ENCODE peak calls at places on chromosomes 12 and 14, in five cellular contexts. A is psoas muscle; P is thyroid gland; F is GM23248; V is naive thymus-derived CD4-positive, alpha-beta T cell. H is an unnamed sample.

GRCh38 chr14:65110525-65110924 is 8.2 kb upstream of the MAX start:
- DNase-seq in P (no peak), V (no peak), A (no peak), F (no peak), H (no peak)

GRCh38 chr12:639566-639965 is 23.7 kb downstream of the NINJ2 start:
- DNase-seq in F (no peak), A (peak), P (no peak), V (no peak), H (no peak)

GRCh38 chr12:91178139-91178561 is 4.5 kb downstream of the DCN start:
- DNase-seq in V (no peak), F (peak), P (peak), A (peak), H (no peak)

GRCh38 chr14:98136019-98136418 is 1136.0 kb downstream of the BCL11B start:
- DNase-seq in V (peak), P (no peak), F (no peak), A (no peak), H (no peak)

GRCh38 chr12:77401062-77401461 is 335.7 kb upstream of the E2F7 start:
- DNase-seq in F (peak), P (no peak), A (no peak), V (no peak), H (no peak)

GRCh38 chr12:58496411-58496810 is 423.9 kb downstream of the LRIG3 start:
- DNase-seq in F (no peak), V (no peak), P (no peak), A (no peak), H (no peak)

GRCh38 chr12:63967358-63967757 is 122.9 kb downstream of the SRGAP1 start:
- DNase-seq in V (no peak), A (no peak), P (no peak), F (peak), H (no peak)

GRCh38 chr14:74663884-74664283 is 49.0 kb downstream of the AREL1 start:
- DNase-seq in P (no peak), V (no peak), A (peak), F (peak), H (no peak)

GRCh38 chr12:113271853-113272561 is 50.7 kb downstream of the TPCN1 start:
- DNase-seq in F (peak), V (no peak), P (peak), A (peak), H (no peak)

GRCh38 chr12:94922561-94922960 is 80.9 kb downstream of the NDUFA12 start:
- DNase-seq in F (no peak), V (no peak), P (no peak), A (no peak), H (no peak)

GRCh38 chr14:76772300-76773187 is 11.3 kb downstream of the VASH1 start:
- DNase-seq in A (no peak), F (no peak), P (no peak), V (no peak), H (no peak)

GRCh38 chr14:90566481-90566880 is 169.7 kb downstream of the CALM1 start:
- DNase-seq in P (no peak), V (no peak), F (no peak), A (no peak), H (no peak)
- H3K27ac ChIP-seq in P (no peak), V (no peak), F (no peak), A (no peak), H (peak)

DNA sequence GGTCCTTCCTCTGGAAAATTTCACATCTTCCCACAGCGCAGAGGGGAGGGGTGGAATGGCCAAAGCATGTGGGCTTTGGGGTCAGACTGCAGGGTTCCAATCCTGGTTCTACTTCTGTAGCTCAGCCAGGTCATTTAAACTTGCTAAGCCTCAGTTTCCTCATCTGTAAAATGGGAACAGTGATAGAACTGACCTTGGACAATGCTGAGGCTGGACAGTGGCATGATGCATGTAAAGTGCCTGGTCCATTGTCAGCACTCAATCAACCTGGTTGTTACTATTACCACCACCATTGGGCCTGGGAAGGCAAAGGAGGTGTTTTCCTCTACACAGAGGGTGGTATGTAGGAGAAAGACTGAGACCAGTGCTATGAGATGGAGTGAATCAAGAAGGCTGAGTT is 162.8 kb downstream of the VRK1 start:
- DNase-seq in F (no peak), A (no peak), P (no peak), V (no peak), H (no peak)
- H3K27ac ChIP-seq in F (no peak), A (no peak), P (no peak), V (no peak), H (no peak)

DNA sequence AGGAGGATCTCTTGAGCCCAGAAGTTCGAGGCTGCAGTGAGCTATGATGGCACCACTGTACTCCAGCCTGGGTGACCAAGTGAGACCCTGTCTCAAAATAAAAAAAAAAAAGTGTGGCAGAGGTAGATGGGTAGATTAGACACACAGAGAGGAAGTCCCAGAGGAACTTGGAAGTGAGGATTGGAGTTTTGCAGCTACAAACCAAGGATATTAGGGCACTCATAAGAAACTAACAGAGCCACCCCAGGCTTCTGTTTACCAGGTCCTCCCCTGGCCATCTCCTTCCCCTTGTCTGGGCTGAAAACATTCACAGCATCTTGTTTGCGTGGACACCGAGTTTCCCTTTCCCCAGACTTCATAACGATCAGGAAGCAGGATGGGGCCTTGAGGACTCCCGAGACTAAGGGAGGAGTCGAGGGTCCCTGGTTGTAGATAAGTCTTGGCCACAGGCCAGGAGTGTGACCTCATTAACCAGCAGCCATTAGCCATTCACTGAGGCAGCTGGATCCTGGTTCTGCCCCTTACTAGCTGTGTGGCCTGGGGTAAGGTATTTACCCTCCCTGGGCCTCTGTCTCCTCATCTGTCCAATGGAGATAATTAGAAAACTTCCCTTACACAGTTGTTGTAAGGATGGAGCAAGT is 2.1 kb downstream of the MAP1LC3B2 start:
- DNase-seq in A (no peak), V (no peak), F (no peak), P (no peak), H (no peak)
- H3K27ac ChIP-seq in A (no peak), V (no peak), F (no peak), P (no peak), H (no peak)

GRCh38 chr12:56645201-56645716 is 525 bp downstream of the ATP5F1B start:
- DNase-seq in P (peak), V (no peak), A (peak), F (peak), H (no peak)

GRCh38 chr12:56645717-56646446 is at the start of gene ATP5F1B:
- DNase-seq in V (peak), F (peak), A (peak), P (peak), H (peak)

DNA sequence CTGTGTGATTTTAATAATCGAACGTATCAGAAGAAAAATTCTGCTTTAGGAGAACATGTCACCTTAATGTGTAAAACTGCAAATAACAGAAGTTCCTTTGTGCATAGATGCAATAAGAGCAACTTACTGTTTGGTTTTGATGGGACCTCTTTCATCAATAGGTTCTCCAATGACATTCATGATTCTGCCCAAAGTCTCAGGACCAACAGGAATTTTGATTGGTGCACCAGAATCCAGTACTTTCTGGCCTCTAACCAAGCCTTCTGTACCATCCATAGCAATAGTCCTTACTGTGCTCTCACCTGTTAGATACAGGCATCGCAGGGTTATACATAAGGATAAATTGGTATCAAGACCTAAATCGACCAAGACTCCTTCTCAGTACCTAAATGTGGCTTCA is 1.1 kb downstream of the ATP5F1B start:
- DNase-seq in V (no peak), P (no peak), A (no peak), F (peak), H (no peak)
- H3K27ac ChIP-seq in V (peak), P (peak), A (peak), F (peak), H (peak)

DNA sequence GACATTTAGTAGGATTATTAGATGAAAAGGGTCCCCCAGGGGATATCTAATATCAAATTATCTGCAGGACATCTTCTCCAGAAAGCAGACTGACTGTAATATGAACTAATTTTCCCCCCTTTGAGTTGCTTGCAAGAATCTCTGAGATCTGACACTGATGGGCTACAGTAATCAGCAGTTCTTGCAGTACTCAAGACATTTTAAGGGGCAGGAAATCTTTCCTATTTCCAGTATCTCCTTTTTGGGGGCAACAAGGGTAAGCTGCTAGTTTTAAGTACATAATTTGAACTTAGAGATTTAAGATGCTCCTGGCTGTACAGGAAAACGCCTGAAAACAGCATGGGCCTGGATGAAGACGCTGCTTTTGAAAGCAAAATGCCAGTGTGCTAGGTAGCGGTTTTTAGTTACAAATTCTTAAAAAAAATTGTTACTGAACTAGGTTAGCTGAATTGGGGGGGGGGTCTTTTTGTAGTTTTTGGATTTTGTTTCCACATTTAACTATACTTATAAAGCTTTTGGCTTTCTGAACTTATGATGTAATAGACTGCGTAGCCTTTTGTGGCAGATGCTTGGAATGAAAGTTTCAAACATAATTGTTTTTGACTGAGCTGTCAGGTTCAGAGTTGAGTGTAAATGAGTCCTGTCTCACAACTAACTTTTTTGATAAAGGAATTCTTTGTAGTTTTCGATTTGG is 2.3 kb downstream of the FRMD6 start:
- DNase-seq in F (peak), A (no peak), V (no peak), P (no peak), H (no peak)
- H3K27ac ChIP-seq in F (peak), A (no peak), V (no peak), P (peak), H (peak)

GRCh38 chr14:81344461-81345160 is 55.5 kb downstream of the STON2 start:
- DNase-seq in A (no peak), P (no peak), V (no peak), F (no peak), H (no peak)
- H3K27ac ChIP-seq in A (no peak), P (no peak), V (no peak), F (no peak), H (peak)

GRCh38 chr14:101761881-101762529 is 496 bp downstream of the PPP2R5C start:
- DNase-seq in P (peak), V (peak), F (peak), A (no peak), H (no peak)

GRCh38 chr14:101758913-101759593 is 2.5 kb upstream of the PPP2R5C start:
- DNase-seq in A (no peak), P (no peak), F (no peak), V (no peak), H (no peak)

GRCh38 chr14:101761032-101761880 is at the start of gene PPP2R5C:
- DNase-seq in V (peak), F (peak), A (peak), P (peak), H (peak)

GRCh38 chr14:101762530-101763101 is 1.1 kb downstream of the PPP2R5C start:
- DNase-seq in A (no peak), P (no peak), V (no peak), F (no peak), H (no peak)

DNA sequence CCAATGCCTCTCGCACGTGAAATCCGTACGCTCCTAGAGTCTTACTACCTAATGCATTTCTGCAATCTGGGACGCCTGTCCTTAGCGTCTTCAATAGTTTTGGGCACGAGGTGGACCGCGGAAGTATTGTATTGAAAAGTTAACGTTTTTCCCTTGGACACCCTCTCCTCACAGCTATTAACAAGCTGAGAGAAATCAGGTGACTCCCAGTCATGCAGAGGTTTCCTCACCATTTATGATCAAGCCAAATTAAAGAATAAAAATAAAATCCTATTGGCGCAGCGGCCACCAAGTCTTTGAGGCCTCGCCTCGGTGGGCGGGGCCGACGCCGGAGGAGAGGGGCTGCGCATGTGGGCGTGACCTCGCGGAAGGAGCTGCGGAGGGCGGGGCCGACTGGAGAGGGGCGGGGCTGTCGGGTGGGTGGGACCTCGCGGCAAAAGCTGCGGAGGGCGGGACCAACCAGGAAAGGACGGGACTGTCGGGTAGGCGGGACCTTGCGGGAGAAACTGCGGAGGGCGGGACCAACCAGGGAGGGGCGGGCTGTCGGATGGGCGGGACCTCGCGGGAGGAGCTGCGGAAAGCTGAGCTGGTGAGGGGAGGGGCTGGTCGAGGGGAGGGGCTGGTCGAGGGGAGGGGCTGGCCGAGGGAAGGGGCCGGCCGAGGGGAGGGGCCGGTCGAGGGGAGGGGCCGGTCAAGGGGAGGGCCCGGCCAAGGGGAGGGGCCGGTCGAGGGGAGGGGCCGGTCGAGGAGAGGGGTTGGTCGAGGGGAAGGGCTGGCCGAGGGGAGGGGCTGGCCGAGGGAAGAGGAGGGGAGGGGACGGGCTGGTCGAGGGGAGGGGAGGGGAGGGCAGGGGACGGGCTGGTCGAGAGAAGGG is 1.1 kb upstream of the PPP2R5C start:
- DNase-seq in V (peak), P (peak), A (peak), F (peak), H (peak)
- H3K27ac ChIP-seq in V (peak), P (peak), A (peak), F (no peak), H (peak)

DNA sequence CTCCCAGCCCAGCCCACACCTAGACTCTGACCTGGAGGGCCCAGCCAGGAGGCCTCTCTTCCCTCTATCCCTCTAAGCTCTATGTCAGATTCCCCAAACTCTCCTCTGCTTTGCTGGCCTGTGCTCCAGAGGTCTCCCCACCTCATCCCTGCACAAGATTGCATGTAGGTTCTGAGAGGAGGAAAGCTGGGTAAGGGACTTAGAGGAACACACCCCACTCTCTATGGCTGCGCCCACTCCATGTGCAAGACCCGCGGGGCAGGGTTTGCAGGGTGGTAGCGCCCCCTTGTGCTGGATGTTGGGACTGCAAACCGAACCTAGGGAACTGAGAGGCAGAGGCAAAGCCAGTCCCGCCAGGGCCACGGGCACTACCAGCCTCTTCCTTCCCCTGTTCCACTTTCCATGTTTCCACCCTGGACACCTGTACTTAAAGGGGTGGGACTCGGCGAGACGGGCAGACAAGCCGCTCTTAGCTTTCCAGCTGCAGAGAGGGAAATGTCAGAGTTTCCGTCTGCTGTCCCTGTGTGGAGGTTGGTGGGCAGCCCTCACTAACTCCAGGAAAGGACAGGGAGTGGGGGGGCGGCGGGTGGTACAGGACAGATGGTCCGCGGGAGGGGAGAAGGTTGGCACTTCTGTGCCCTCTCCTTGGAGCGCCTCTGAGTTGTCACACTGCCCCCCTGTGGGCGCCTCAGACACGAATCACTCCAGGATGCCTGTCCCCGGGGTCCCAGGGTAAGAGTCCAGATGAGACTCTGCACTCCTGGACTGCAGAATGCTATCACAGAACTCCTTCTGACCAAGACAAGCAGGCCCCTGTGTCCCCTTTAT is 16.8 kb downstream of the MMP14 start:
- DNase-seq in P (peak), F (peak), V (peak), A (peak), H (peak)
- H3K27ac ChIP-seq in P (peak), F (peak), V (peak), A (no peak), H (no peak)

DNA sequence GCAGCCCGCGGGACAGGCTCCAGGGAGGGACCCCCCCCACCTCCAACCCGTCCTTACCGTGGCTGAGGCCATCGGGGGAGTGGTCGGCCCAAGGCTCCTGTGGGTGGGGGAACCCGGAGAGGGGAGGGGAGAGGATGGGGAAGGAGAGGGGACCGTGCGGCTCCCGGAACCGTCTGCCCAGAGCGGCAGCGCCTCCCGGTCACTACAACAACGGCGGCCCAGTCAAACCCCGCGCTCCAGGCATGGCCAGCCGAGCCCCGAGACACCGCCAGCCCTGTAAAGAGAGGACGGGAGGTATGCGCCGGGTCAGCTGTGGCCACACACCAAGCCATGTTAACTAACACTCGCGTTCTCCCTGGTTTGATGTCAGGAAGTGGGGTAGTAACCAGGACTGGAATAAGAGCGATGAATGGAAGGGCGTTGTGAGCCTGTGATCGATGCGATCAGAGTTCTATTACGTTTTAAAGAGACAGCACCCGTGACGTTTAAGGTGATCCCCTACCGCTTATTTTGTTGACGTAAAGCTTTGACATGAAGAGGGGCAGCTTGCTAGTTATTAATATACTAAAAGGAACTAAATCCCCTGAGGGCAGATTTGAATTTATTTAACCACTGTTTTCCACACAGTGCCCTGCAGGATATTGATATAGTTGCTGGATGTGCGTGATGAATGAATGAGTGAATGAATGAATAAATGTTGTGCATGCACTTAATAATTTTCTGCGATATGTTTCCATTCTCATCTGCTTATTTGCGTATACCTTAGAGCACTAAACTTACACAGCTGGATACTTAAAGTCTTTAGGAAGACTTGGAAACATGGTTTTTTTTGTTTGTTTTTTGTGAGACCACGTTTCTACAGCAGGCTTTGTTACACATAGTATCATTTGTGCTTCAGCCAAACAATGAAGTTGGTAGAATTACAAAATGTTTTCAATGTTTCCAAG is at the start of gene POC1B:
- DNase-seq in P (peak), V (peak), A (peak), F (peak), H (peak)
- H3K27ac ChIP-seq in P (peak), V (peak), A (peak), F (peak), H (peak)